ENCODE peak calls at places on chromosomes 13 and 19, in four cellular contexts. One of them, this sample, is unnamed. For H3K4me1, the result is how much of the 10 kb centered on the place peaks cover.

GRCh38 chr19:51742736-51743288 is 8.9 kb downstream of the FPR1 start:
- DNase-seq in GM23338: no peak
- DNase-seq in A549: no peak
- DNase-seq in HepG2: no peak
- DNase-seq in this sample: no peak

GRCh38 chr19:49157445-49158224 is at the start of gene TRPM4:
- DNase-seq in A549: peak
- DNase-seq in GM23338: peak
- DNase-seq in HepG2: peak
- DNase-seq in this sample: no peak

GRCh38 chr13:51643114-51643881 is 59.0 kb downstream of the WDFY2 start:
- DNase-seq in HepG2: peak
- DNase-seq in A549: peak
- DNase-seq in GM23338: peak
- DNase-seq in this sample: no peak

GRCh38 chr19:8252922-8253589 is 43.9 kb downstream of the CERS4 start:
- DNase-seq in HepG2: peak
- DNase-seq in A549: peak
- DNase-seq in GM23338: peak
- DNase-seq in this sample: peak

GRCh38 chr19:18392417-18392816 is 5.0 kb downstream of the LRRC25 start:
- DNase-seq in GM23338: no peak
- DNase-seq in A549: no peak
- DNase-seq in HepG2: no peak
- DNase-seq in this sample: no peak

GRCh38 chr13:31209172-31209818 is 9.5 kb downstream of the B3GLCT start:
- DNase-seq in HepG2: no peak
- DNase-seq in GM23338: peak
- DNase-seq in A549: no peak
- DNase-seq in this sample: no peak

GRCh38 chr13:40660692-40661091 is 5.7 kb downstream of the FOXO1 start:
- DNase-seq in A549: no peak
- DNase-seq in HepG2: no peak
- DNase-seq in GM23338: no peak
- DNase-seq in this sample: no peak

GRCh38 chr19:4969772-4970531 is 1.0 kb downstream of the KDM4B start:
- DNase-seq in A549: no peak
- DNase-seq in GM23338: peak
- DNase-seq in HepG2: no peak
- DNase-seq in this sample: no peak

GRCh38 chr19:38478273-38478971 is 44.9 kb downstream of the RYR1 start:
- DNase-seq in GM23338: peak
- DNase-seq in HepG2: peak
- DNase-seq in A549: peak
- DNase-seq in this sample: no peak

GRCh38 chr19:31881988-31882387 is 463.4 kb upstream of the ZNF507 start:
- DNase-seq in A549: no peak
- DNase-seq in HepG2: no peak
- DNase-seq in GM23338: no peak
- DNase-seq in this sample: no peak

GRCh38 chr13:103351035-103351828 is 285.0 kb upstream of the SLC10A2 start:
- DNase-seq in HepG2: no peak
- DNase-seq in A549: no peak
- DNase-seq in GM23338: peak
- DNase-seq in this sample: no peak

GRCh38 chr19:55439052-55439451 is 4.0 kb downstream of the SHISA7 start:
- DNase-seq in HepG2: no peak
- DNase-seq in GM23338: no peak
- DNase-seq in A549: no peak
- DNase-seq in this sample: no peak

GRCh38 chr13:41848435-41849255 is 112.3 kb downstream of the VWA8 start:
- DNase-seq in A549: no peak
- DNase-seq in HepG2: no peak
- DNase-seq in GM23338: no peak
- DNase-seq in this sample: no peak
- TF ChIP-seq CTCF in A549: peak
- TF ChIP-seq CTCF in HepG2: no peak
- TF ChIP-seq CTCF in GM23338: peak
- TF ChIP-seq CTCF in this sample: peak

GRCh38 chr19:39502640-39503417 is 4.1 kb downstream of the DLL3 start:
- DNase-seq in A549: peak
- DNase-seq in GM23338: peak
- DNase-seq in HepG2: peak
- DNase-seq in this sample: peak
- TF ChIP-seq REST in A549: no peak
- TF ChIP-seq REST in GM23338: no peak
- TF ChIP-seq REST in HepG2: no peak
- TF ChIP-seq REST in this sample: no peak

DNA sequence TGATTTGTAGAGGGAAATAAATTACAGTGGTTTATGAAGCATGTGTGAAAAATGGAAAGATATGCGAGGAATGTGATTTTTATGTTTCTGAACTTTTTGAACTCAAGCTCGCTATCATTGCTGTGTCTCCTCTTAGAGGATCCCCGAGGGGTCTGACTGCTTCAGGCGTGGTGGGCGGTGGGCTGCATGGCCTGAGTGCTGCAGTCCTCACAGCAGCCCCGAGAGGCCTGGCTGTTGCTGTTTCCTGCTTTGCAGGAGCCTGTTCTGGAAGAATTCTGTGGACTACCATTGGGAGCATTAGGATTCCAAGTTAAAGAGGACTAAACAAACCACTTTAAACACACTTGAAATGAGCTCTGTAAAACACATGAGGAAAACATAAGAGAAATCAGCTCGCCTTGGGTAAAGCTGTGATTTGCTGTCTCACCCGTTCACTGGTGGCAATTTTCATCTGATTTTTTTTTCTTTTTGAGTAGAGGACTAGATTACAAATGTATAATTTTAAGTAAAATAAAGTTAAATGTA is 95.9 kb downstream of the ARHGEF7 start:
- DNase-seq in HepG2: no peak
- DNase-seq in A549: no peak
- DNase-seq in GM23338: no peak
- DNase-seq in this sample: no peak
- H3K4me1 ChIP-seq in HepG2: under half
- H3K4me1 ChIP-seq in A549: under half
- H3K4me1 ChIP-seq in GM23338: half or more
- H3K4me1 ChIP-seq in this sample: under half

GRCh38 chr13:28678809-28679208 is 19.9 kb downstream of the POMP start:
- DNase-seq in A549: no peak
- DNase-seq in HepG2: no peak
- DNase-seq in GM23338: peak
- DNase-seq in this sample: no peak
- TF ChIP-seq CTCF in A549: no peak
- TF ChIP-seq CTCF in HepG2: no peak
- TF ChIP-seq CTCF in GM23338: peak
- TF ChIP-seq CTCF in this sample: no peak

DNA sequence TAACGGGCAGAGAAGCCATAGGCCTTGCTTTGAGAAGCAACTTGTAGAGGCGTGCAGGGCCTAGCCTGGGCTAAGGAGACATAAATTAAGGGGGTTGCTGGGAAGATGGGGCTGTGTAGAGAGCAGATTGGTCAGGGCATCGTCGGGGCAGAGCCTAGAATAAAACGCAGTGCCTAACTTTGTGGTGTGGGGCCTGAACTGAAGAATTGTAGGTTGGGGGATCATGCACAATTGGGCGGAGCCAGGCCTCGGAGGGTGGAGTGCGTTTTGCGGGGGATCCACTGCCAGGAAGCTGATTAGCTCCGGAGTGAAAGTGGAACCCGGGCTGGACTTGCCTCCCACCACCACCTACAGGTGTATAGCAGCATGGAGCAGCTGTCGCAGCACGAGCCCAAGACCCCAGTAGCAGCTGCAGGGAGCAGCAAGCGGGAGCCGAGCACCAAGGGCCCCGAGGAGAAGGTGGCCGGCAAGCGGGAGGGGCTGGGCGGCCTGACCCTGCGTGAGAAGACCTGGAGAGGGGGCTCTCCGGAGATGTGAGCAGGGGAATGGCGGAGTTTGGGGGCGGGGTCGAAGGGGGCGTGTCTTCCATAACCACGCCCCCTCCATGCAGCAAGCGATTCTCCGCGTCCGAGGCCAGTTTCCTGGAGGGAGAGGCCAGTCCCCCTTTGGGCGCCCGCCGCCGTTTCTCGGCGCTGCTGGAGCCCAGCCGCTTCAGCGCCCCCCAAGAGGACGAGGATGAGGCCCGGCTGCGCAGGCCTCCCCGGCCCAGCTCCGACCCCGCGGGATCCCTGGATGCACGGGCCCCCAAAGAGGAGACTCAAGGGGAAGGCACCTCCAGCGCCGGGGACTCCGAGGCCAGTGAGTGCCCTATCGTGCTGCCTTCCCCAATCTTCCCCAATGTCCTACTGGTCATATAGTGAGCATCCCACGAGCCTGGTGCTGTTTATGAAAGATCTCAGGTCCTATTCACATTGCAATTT is 13.8 kb downstream of the DNASE2 start:
- DNase-seq in GM23338: peak
- DNase-seq in A549: peak
- DNase-seq in HepG2: no peak
- DNase-seq in this sample: no peak
- TF ChIP-seq REST in GM23338: no peak
- TF ChIP-seq REST in A549: no peak
- TF ChIP-seq REST in HepG2: no peak
- TF ChIP-seq REST in this sample: no peak